ENCODE peak calls at places on chromosomes 11 and 22, in five cellular contexts. One of them, this sample, is unnamed.

GRCh38 chr11:72841397-72841796 is 27.2 kb downstream of the ATG16L2 start:
- DNase-seq in adipocyte: no peak
- DNase-seq in SJCRH30: no peak
- DNase-seq in mammary epithelial cell: no peak
- DNase-seq in effector memory CD4-positive, alpha-beta T cell: no peak
- DNase-seq in this sample: no peak

GRCh38 chr22:26592368-26593015 is 2.6 kb upstream of the TPST2 start:
- DNase-seq in adipocyte: no peak
- DNase-seq in SJCRH30: no peak
- DNase-seq in mammary epithelial cell: peak
- DNase-seq in effector memory CD4-positive, alpha-beta T cell: peak
- DNase-seq in this sample: no peak

GRCh38 chr11:23789938-23790371 is 706.9 kb upstream of the LUZP2 start:
- DNase-seq in adipocyte: peak
- DNase-seq in SJCRH30: no peak
- DNase-seq in mammary epithelial cell: no peak
- DNase-seq in effector memory CD4-positive, alpha-beta T cell: no peak
- DNase-seq in this sample: peak

GRCh38 chr22:34111210-34111824 is 191.0 kb upstream of the LARGE1 start:
- DNase-seq in adipocyte: peak
- DNase-seq in SJCRH30: peak
- DNase-seq in mammary epithelial cell: peak
- DNase-seq in effector memory CD4-positive, alpha-beta T cell: no peak
- DNase-seq in this sample: peak

GRCh38 chr11:10201343-10201742 is 92.7 kb downstream of the SBF2 start:
- DNase-seq in adipocyte: no peak
- DNase-seq in SJCRH30: no peak
- DNase-seq in mammary epithelial cell: no peak
- DNase-seq in effector memory CD4-positive, alpha-beta T cell: no peak
- DNase-seq in this sample: no peak

GRCh38 chr11:118054712-118055640 is 21.9 kb upstream of the TMPRSS4 start:
- DNase-seq in adipocyte: no peak
- DNase-seq in SJCRH30: peak
- DNase-seq in mammary epithelial cell: no peak
- DNase-seq in effector memory CD4-positive, alpha-beta T cell: no peak
- DNase-seq in this sample: no peak

GRCh38 chr11:60172011-60172410 is 10.9 kb downstream of the MS4A6A start:
- DNase-seq in adipocyte: no peak
- DNase-seq in SJCRH30: no peak
- DNase-seq in mammary epithelial cell: peak
- DNase-seq in effector memory CD4-positive, alpha-beta T cell: no peak
- DNase-seq in this sample: no peak

GRCh38 chr11:72561856-72562255 is 112.4 kb downstream of the PDE2A start:
- DNase-seq in adipocyte: no peak
- DNase-seq in SJCRH30: no peak
- DNase-seq in mammary epithelial cell: no peak
- DNase-seq in effector memory CD4-positive, alpha-beta T cell: no peak
- DNase-seq in this sample: peak

GRCh38 chr22:42280140-42280539 is 9.7 kb upstream of the TCF20 start:
- DNase-seq in adipocyte: no peak
- DNase-seq in SJCRH30: no peak
- DNase-seq in mammary epithelial cell: no peak
- DNase-seq in effector memory CD4-positive, alpha-beta T cell: no peak
- DNase-seq in this sample: no peak

GRCh38 chr11:134558258-134558835 is 146.3 kb upstream of the B3GAT1 start:
- DNase-seq in adipocyte: no peak
- DNase-seq in SJCRH30: no peak
- DNase-seq in mammary epithelial cell: no peak
- DNase-seq in effector memory CD4-positive, alpha-beta T cell: no peak
- DNase-seq in this sample: no peak

GRCh38 chr11:11083441-11083840 is 225.6 kb upstream of the ZBED5 start:
- DNase-seq in adipocyte: no peak
- DNase-seq in SJCRH30: no peak
- DNase-seq in mammary epithelial cell: no peak
- DNase-seq in effector memory CD4-positive, alpha-beta T cell: no peak
- DNase-seq in this sample: no peak

GRCh38 chr22:45842141-45842831 is 134.7 kb downstream of the WNT7B start:
- DNase-seq in adipocyte: no peak
- DNase-seq in SJCRH30: no peak
- DNase-seq in mammary epithelial cell: peak
- DNase-seq in effector memory CD4-positive, alpha-beta T cell: no peak
- DNase-seq in this sample: peak

GRCh38 chr11:18650859-18651557 is 16.9 kb upstream of the SPTY2D1 start:
- DNase-seq in adipocyte: peak
- DNase-seq in SJCRH30: peak
- DNase-seq in mammary epithelial cell: no peak
- DNase-seq in effector memory CD4-positive, alpha-beta T cell: peak
- DNase-seq in this sample: peak

GRCh38 chr11:129828301-129828836 is 12.7 kb downstream of the TMEM45B start:
- DNase-seq in adipocyte: no peak
- DNase-seq in SJCRH30: no peak
- DNase-seq in mammary epithelial cell: peak
- DNase-seq in effector memory CD4-positive, alpha-beta T cell: no peak
- DNase-seq in this sample: peak

GRCh38 chr22:38941488-38941987 is 15.9 kb upstream of the APOBEC3A start:
- DNase-seq in adipocyte: no peak
- DNase-seq in SJCRH30: no peak
- DNase-seq in mammary epithelial cell: no peak
- DNase-seq in effector memory CD4-positive, alpha-beta T cell: no peak
- DNase-seq in this sample: no peak

GRCh38 chr11:103662880-103663279 is 373.6 kb upstream of the DDI1 start:
- DNase-seq in adipocyte: no peak
- DNase-seq in SJCRH30: no peak
- DNase-seq in mammary epithelial cell: no peak
- DNase-seq in effector memory CD4-positive, alpha-beta T cell: no peak
- DNase-seq in this sample: no peak

GRCh38 chr11:45383229-45383628 is 97.1 kb upstream of the SYT13 start:
- DNase-seq in adipocyte: peak
- DNase-seq in SJCRH30: peak
- DNase-seq in mammary epithelial cell: peak
- DNase-seq in effector memory CD4-positive, alpha-beta T cell: no peak
- DNase-seq in this sample: peak

GRCh38 chr11:60914620-60915249 is 777 bp downstream of the TMEM109 start:
- DNase-seq in adipocyte: peak
- DNase-seq in SJCRH30: peak
- DNase-seq in mammary epithelial cell: peak
- DNase-seq in effector memory CD4-positive, alpha-beta T cell: no peak
- DNase-seq in this sample: peak

GRCh38 chr11:72423840-72424239 is 10.5 kb downstream of the CLPB start:
- DNase-seq in adipocyte: no peak
- DNase-seq in SJCRH30: no peak
- DNase-seq in mammary epithelial cell: no peak
- DNase-seq in effector memory CD4-positive, alpha-beta T cell: no peak
- DNase-seq in this sample: no peak

GRCh38 chr11:125128450-125128849 is 17.0 kb upstream of the TMEM218 start:
- DNase-seq in adipocyte: peak
- DNase-seq in SJCRH30: no peak
- DNase-seq in mammary epithelial cell: peak
- DNase-seq in effector memory CD4-positive, alpha-beta T cell: no peak
- DNase-seq in this sample: peak

GRCh38 chr11:80783561-80783960 is 1342.7 kb upstream of the TENM4 start:
- DNase-seq in adipocyte: no peak
- DNase-seq in SJCRH30: no peak
- DNase-seq in mammary epithelial cell: no peak
- DNase-seq in effector memory CD4-positive, alpha-beta T cell: no peak
- DNase-seq in this sample: no peak

GRCh38 chr22:35622132-35622913 is 5.2 kb upstream of the MB start:
- DNase-seq in adipocyte: no peak
- DNase-seq in SJCRH30: peak
- DNase-seq in mammary epithelial cell: no peak
- DNase-seq in effector memory CD4-positive, alpha-beta T cell: no peak
- DNase-seq in this sample: no peak

GRCh38 chr11:26331911-26332571 is at the start of gene ANO3:
- DNase-seq in adipocyte: peak
- DNase-seq in SJCRH30: peak
- DNase-seq in mammary epithelial cell: peak
- DNase-seq in effector memory CD4-positive, alpha-beta T cell: no peak
- DNase-seq in this sample: peak

GRCh38 chr11:132935383-132935782 is 596.9 kb downstream of the OPCML start:
- DNase-seq in adipocyte: no peak
- DNase-seq in SJCRH30: no peak
- DNase-seq in mammary epithelial cell: no peak
- DNase-seq in effector memory CD4-positive, alpha-beta T cell: no peak
- DNase-seq in this sample: no peak

GRCh38 chr11:66914505-66914904 is 43.7 kb downstream of the PC start:
- DNase-seq in adipocyte: no peak
- DNase-seq in SJCRH30: no peak
- DNase-seq in mammary epithelial cell: no peak
- DNase-seq in effector memory CD4-positive, alpha-beta T cell: no peak
- DNase-seq in this sample: no peak

GRCh38 chr11:8258289-8258688 is 5.4 kb downstream of the LMO1 start:
- DNase-seq in adipocyte: no peak
- DNase-seq in SJCRH30: no peak
- DNase-seq in mammary epithelial cell: no peak
- DNase-seq in effector memory CD4-positive, alpha-beta T cell: no peak
- DNase-seq in this sample: no peak

GRCh38 chr11:99199336-99199735 is 178.6 kb downstream of the CNTN5 start:
- DNase-seq in adipocyte: no peak
- DNase-seq in SJCRH30: peak
- DNase-seq in mammary epithelial cell: no peak
- DNase-seq in effector memory CD4-positive, alpha-beta T cell: no peak
- DNase-seq in this sample: no peak

GRCh38 chr22:29314537-29315285 is 786 bp downstream of the RASL10A start:
- DNase-seq in adipocyte: peak
- DNase-seq in SJCRH30: no peak
- DNase-seq in mammary epithelial cell: peak
- DNase-seq in effector memory CD4-positive, alpha-beta T cell: no peak
- DNase-seq in this sample: no peak

GRCh38 chr22:29315286-29316195 is at the start of gene RASL10A:
- DNase-seq in adipocyte: peak
- DNase-seq in SJCRH30: peak
- DNase-seq in mammary epithelial cell: peak
- DNase-seq in effector memory CD4-positive, alpha-beta T cell: no peak
- DNase-seq in this sample: no peak

GRCh38 chr22:29312218-29313125 is 3.0 kb downstream of the RASL10A start:
- DNase-seq in adipocyte: no peak
- DNase-seq in SJCRH30: no peak
- DNase-seq in mammary epithelial cell: no peak
- DNase-seq in effector memory CD4-positive, alpha-beta T cell: no peak
- DNase-seq in this sample: no peak

GRCh38 chr22:29313126-29314071 is 2.1 kb downstream of the RASL10A start:
- DNase-seq in adipocyte: no peak
- DNase-seq in SJCRH30: no peak
- DNase-seq in mammary epithelial cell: no peak
- DNase-seq in effector memory CD4-positive, alpha-beta T cell: no peak
- DNase-seq in this sample: peak

GRCh38 chr22:29314074-29314473 is 1.4 kb downstream of the RASL10A start:
- DNase-seq in adipocyte: no peak
- DNase-seq in SJCRH30: no peak
- DNase-seq in mammary epithelial cell: no peak
- DNase-seq in effector memory CD4-positive, alpha-beta T cell: no peak
- DNase-seq in this sample: no peak
- H3K4me3 ChIP-seq in adipocyte: no peak
- H3K4me3 ChIP-seq in SJCRH30: peak
- H3K4me3 ChIP-seq in mammary epithelial cell: no peak
- H3K4me3 ChIP-seq in effector memory CD4-positive, alpha-beta T cell: no peak
- H3K4me3 ChIP-seq in this sample: no peak

DNA sequence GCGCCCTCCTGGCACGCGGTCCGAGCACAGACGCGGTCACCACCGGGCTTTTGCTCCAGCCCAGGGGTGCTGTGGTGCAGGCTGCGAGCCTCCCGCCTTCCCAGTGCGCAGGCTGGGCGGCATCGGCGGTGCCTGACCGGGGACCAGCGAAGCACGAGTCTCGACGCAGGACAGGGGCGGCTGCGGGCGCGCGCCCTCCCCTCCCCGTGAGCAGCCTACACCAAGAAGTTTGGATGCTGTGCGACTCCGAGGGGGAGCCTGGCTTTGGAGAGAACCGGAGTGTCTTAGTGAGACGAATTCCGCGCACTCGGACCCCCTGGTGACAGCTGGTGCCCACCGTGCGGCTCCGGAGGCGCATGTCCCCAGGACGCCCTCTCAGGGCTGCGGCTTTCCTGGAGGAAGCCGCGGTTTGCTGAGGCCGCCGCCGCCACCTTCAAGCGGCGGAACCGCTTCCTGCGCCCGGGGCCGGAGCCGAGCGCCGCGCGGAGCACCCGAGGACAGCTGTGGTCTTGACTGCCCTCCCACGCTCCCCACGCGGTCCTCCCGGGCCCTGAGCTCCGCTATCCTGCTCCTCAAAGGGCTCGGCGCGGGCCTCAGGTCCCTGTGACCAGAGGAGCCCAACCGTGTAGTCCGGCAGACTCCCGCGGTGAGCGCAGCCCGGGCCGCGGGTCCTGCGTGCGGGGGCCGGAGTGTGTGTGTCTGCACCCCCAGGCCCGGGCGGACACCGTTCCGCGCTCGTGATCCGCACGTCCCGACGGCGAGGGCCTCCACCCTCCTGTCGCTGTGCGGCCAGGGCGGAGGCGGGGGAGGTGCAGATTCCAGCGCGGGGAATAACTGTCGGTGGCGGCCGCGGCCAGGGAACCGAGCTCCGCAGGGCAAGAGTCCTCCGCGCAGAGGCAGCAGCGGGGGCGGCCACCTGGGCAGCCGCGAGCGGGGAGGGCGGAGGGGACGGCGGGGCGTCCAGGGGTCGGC is 1.7 kb downstream of the FGF3 start:
- DNase-seq in adipocyte: peak
- DNase-seq in SJCRH30: no peak
- DNase-seq in mammary epithelial cell: peak
- DNase-seq in effector memory CD4-positive, alpha-beta T cell: no peak
- DNase-seq in this sample: no peak
- H3K4me3 ChIP-seq in adipocyte: no peak
- H3K4me3 ChIP-seq in SJCRH30: no peak
- H3K4me3 ChIP-seq in mammary epithelial cell: no peak
- H3K4me3 ChIP-seq in effector memory CD4-positive, alpha-beta T cell: no peak
- H3K4me3 ChIP-seq in this sample: no peak

DNA sequence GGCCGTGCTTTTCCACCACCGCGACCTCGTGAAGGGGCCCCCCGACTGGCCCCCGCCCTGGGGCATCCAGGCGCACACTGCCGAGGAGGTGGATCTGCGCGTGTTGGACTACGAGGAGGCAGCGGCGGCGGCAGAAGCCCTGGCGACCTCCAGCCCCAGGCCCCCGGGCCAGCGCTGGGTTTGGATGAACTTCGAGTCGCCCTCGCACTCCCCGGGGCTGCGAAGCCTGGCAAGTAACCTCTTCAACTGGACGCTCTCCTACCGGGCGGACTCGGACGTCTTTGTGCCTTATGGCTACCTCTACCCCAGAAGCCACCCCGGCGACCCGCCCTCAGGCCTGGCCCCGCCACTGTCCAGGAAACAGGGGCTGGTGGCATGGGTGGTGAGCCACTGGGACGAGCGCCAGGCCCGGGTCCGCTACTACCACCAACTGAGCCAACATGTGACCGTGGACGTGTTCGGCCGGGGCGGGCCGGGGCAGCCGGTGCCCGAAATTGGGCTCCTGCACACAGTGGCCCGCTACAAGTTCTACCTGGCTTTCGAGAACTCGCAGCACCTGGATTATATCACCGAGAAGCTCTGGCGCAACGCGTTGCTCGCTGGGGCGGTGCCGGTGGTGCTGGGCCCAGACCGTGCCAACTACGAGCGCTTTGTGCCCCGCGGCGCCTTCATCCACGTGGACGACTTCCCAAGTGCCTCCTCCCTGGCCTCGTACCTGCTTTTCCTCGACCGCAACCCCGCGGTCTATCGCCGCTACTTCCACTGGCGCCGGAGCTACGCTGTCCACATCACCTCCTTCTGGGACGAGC is 1.3 kb downstream of the FUT4 start:
- DNase-seq in adipocyte: no peak
- DNase-seq in SJCRH30: no peak
- DNase-seq in mammary epithelial cell: no peak
- DNase-seq in effector memory CD4-positive, alpha-beta T cell: no peak
- DNase-seq in this sample: no peak
- H3K4me3 ChIP-seq in adipocyte: peak
- H3K4me3 ChIP-seq in SJCRH30: no peak
- H3K4me3 ChIP-seq in mammary epithelial cell: no peak
- H3K4me3 ChIP-seq in effector memory CD4-positive, alpha-beta T cell: peak
- H3K4me3 ChIP-seq in this sample: peak

GRCh38 chr11:65713212-65713969 is 1.3 kb downstream of the KAT5 start:
- DNase-seq in adipocyte: no peak
- DNase-seq in SJCRH30: no peak
- DNase-seq in mammary epithelial cell: no peak
- DNase-seq in effector memory CD4-positive, alpha-beta T cell: no peak
- DNase-seq in this sample: no peak
- H3K4me3 ChIP-seq in adipocyte: peak
- H3K4me3 ChIP-seq in SJCRH30: no peak
- H3K4me3 ChIP-seq in mammary epithelial cell: no peak
- H3K4me3 ChIP-seq in effector memory CD4-positive, alpha-beta T cell: no peak
- H3K4me3 ChIP-seq in this sample: peak

This sample was measured in fibroblast of the aortic adventitia.